ENCODE peak calls at places on chromosomes 6 and 20, in ten cellular contexts. H, P, T, K, I, E, J, L, M and F are unnamed samples.

GRCh38 chr6:138782243-138782642 is 8.7 kb downstream of the CCDC28A start:
- DNase-seq in H (no peak), P (no peak), T (no peak), K (no peak), I (no peak), E (no peak), J (peak; percentile 45), L (no peak), M (no peak), F (no peak)

GRCh38 chr6:113586413-113586812 is 270.7 kb upstream of the MARCKS start:
- DNase-seq in H (no peak), P (no peak), T (peak; percentile 44), K (no peak), I (no peak), E (no peak), J (peak; percentile 71), L (no peak), M (no peak), F (peak; percentile 68)

GRCh38 chr20:51497542-51498467 is 44.7 kb downstream of the NFATC2 start:
- DNase-seq in H (no peak), P (peak; percentile 27), T (no peak), K (no peak), I (peak; percentile 38), E (no peak), J (peak; percentile 31), L (no peak), M (no peak), F (no peak)

GRCh38 chr6:18269253-18269652 is 4.9 kb upstream of the DEK start:
- DNase-seq in H (no peak), P (no peak), T (peak; percentile 62), K (no peak), I (peak; percentile 15), E (no peak), J (peak; percentile 32), L (no peak), M (no peak), F (peak; percentile 57)

GRCh38 chr6:114430534-114431124 is 87.8 kb upstream of the HS3ST5 start:
- DNase-seq in H (no peak), P (no peak), T (no peak), K (no peak), I (no peak), E (no peak), J (no peak), L (no peak), M (no peak), F (no peak)

GRCh38 chr6:81939774-81940165 is 187.3 kb upstream of the TENT5A start:
- DNase-seq in H (no peak), P (no peak), T (peak; percentile 11), K (no peak), I (no peak), E (no peak), J (peak; percentile 21), L (no peak), M (no peak), F (peak; percentile 11)

GRCh38 chr6:12293931-12294800 is 4.0 kb downstream of the EDN1 start:
- DNase-seq in H (no peak), P (no peak), T (no peak), K (no peak), I (no peak), E (no peak), J (no peak), L (no peak), M (no peak), F (no peak)

GRCh38 chr6:146551545-146551944 is 7.9 kb downstream of the RAB32 start:
- DNase-seq in H (no peak), P (no peak), T (no peak), K (no peak), I (no peak), E (no peak), J (peak; percentile 75), L (no peak), M (no peak), F (peak; percentile 11)

GRCh38 chr6:111564482-111564945 is 41.2 kb downstream of the TRAF3IP2 start:
- DNase-seq in H (peak; percentile 71), P (no peak), T (peak; percentile 23), K (no peak), I (no peak), E (no peak), J (peak; percentile 74), L (no peak), M (no peak), F (peak; percentile 88)

GRCh38 chr20:9930142-9930541 is 91.3 kb upstream of the PAK5 start:
- DNase-seq in H (no peak), P (no peak), T (no peak), K (no peak), I (no peak), E (no peak), J (no peak), L (no peak), M (no peak), F (no peak)

GRCh38 chr20:62824476-62825287 is 7.8 kb downstream of the COL9A3 start:
- DNase-seq in H (no peak), P (no peak), T (peak; percentile 42), K (no peak), I (peak; percentile 54), E (no peak), J (no peak), L (no peak), M (no peak), F (no peak)

GRCh38 chr20:32789896-32790750 is 27.9 kb downstream of the DNMT3B start:
- DNase-seq in H (peak; percentile 25), P (peak; percentile 22), T (peak; percentile 79), K (peak; percentile 16), I (peak; percentile 75), E (peak; percentile 73), J (peak; percentile 69), L (peak; percentile 73), M (peak; percentile 56), F (peak; percentile 63)

GRCh38 chr6:44002591-44003344 is 124.5 kb downstream of the MRPL14 start:
- DNase-seq in H (no peak), P (no peak), T (no peak), K (no peak), I (peak; percentile 15), E (peak; percentile 69), J (peak; percentile 54), L (no peak), M (no peak), F (peak; percentile 50)

GRCh38 chr6:13177617-13178506 is 150.5 kb downstream of the TBC1D7 start:
- DNase-seq in H (no peak), P (no peak), T (no peak), K (no peak), I (no peak), E (no peak), J (no peak), L (no peak), M (no peak), F (no peak)

GRCh38 chr6:10749734-10750133 is 2.1 kb downstream of the TMEM14B start:
- DNase-seq in H (no peak), P (no peak), T (no peak), K (no peak), I (no peak), E (no peak), J (no peak), L (no peak), M (no peak), F (no peak)

GRCh38 chr20:47345214-47345613 is 11.3 kb downstream of the ZMYND8 start:
- DNase-seq in H (no peak), P (no peak), T (no peak), K (no peak), I (no peak), E (no peak), J (no peak), L (no peak), M (no peak), F (no peak)

GRCh38 chr20:49245921-49246740 is 26.9 kb downstream of the DDX27 start:
- DNase-seq in H (no peak), P (no peak), T (peak; percentile 70), K (peak; percentile 17), I (peak; percentile 59), E (no peak), J (peak; percentile 55), L (no peak), M (no peak), F (peak; percentile 68)

GRCh38 chr6:118724211-118724610 is 72.8 kb upstream of the CEP85L start:
- DNase-seq in H (no peak), P (no peak), T (no peak), K (no peak), I (no peak), E (no peak), J (peak; percentile 60), L (no peak), M (no peak), F (no peak)

GRCh38 chr6:4776493-4776966 is 326 bp downstream of the CDYL start:
- DNase-seq in H (no peak), P (no peak), T (no peak), K (no peak), I (peak; percentile 66), E (no peak), J (no peak), L (no peak), M (no peak), F (no peak)

GRCh38 chr6:47103931-47104330 is 61.8 kb upstream of the ADGRF1 start:
- DNase-seq in H (no peak), P (no peak), T (peak; percentile 42), K (no peak), I (peak; percentile 18), E (no peak), J (peak; percentile 49), L (no peak), M (no peak), F (peak; percentile 31)

GRCh38 chr6:138446821-138447220 is 42.8 kb downstream of the HEBP2 start:
- DNase-seq in H (no peak), P (no peak), T (no peak), K (no peak), I (no peak), E (no peak), J (no peak), L (no peak), M (no peak), F (no peak)

GRCh38 chr20:46014517-46015396 is 6.0 kb downstream of the MMP9 start:
- DNase-seq in H (no peak), P (no peak), T (no peak), K (no peak), I (no peak), E (no peak), J (no peak), L (no peak), M (no peak), F (no peak)
- H3K4me3 ChIP-seq in H (no peak overlapping the region), P (no peak overlapping the region), T (peak overlapping the region; percentile 63), K (no peak overlapping the region), I (no peak overlapping the region), E (no peak overlapping the region), J (no peak overlapping the region), L (no peak overlapping the region), M (no peak overlapping the region), F (no peak overlapping the region)

GRCh38 chr20:17859616-17860232 is 108.9 kb downstream of the SNX5 start:
- DNase-seq in H (no peak), P (no peak), T (no peak), K (no peak), I (no peak), E (no peak), J (no peak), L (no peak), M (no peak), F (no peak)
- TF ChIP-seq CTCF in H (no peak), P (peak; percentile 21), T (no peak), K (no peak), I (no peak), E (no peak), J (no peak), L (peak; percentile 23), M (no peak), F (no peak)

GRCh38 chr6:167211870-167212715 is 54.3 kb upstream of the GPR31 start:
- DNase-seq in H (no peak), P (no peak), T (no peak), K (no peak), I (no peak), E (no peak), J (no peak), L (no peak), M (no peak), F (no peak)
- H3K4me3 ChIP-seq in H (no peak overlapping the region), P (no peak overlapping the region), T (no peak overlapping the region), K (no peak overlapping the region), I (no peak overlapping the region), E (no peak overlapping the region), J (no peak overlapping the region), L (no peak overlapping the region), M (no peak overlapping the region), F (no peak overlapping the region)

GRCh38 chr6:54619102-54619501 is 227.5 kb upstream of the FAM83B start:
- DNase-seq in H (no peak), P (no peak), T (no peak), K (no peak), I (no peak), E (no peak), J (no peak), L (no peak), M (no peak), F (no peak)
- TF ChIP-seq CTCF in H (no peak), P (no peak), T (no peak), K (no peak), I (no peak), E (no peak), J (no peak), L (no peak), M (no peak), F (no peak)